ENCODE peak calls at places on chromosome X, in six cellular contexts. V is NCI-H2171; L is H9; P is activated CD8-positive, alpha-beta T cell treated with anti-CD3 and anti-CD28 coated beads, Interleukin-2, amount 10 ng/mL, durations not matched to agents 7 days and 5 days; N is stimulated activated CD8-positive, alpha-beta memory T cell treated with anti-CD3 and anti-CD28 coated beads, Interleukin-15, amount 100 ng/mL, for 48 hours; M is hypothalamus. T is an unnamed sample.
A peak's percentile ranks its signal among the peaks of the same experiment; 100 is the strongest.

GRCh38 chrX:150607200-150607599 is 38.8 kb downstream of the MTM1 start:
- DNase-seq in P (no peak), N (no peak), L (no peak), M (no peak), V (no peak), T (no peak)

GRCh38 chrX:112840382-112841113 is at the start of gene AMOT:
- DNase-seq in M (peak; percentile 72), N (no peak), V (peak; percentile 56), L (peak; percentile 98), P (peak; percentile 56), T (peak; percentile 91)

GRCh38 chrX:71990518-71990917 is 79.9 kb downstream of the NHSL2 start:
- DNase-seq in L (no peak), V (no peak), P (no peak), M (no peak), N (no peak), T (no peak)

GRCh38 chrX:13691845-13692334 is 3.0 kb downstream of the RAB9A start:
- DNase-seq in M (no peak), V (no peak), L (no peak), N (no peak), P (no peak), T (no peak)

GRCh38 chrX:140057001-140057411 is 91.7 kb upstream of the CXorf66 start:
- DNase-seq in V (peak; percentile 4), L (peak; percentile 80), M (peak; percentile 41), N (peak; percentile 41), P (peak; percentile 62), T (peak; percentile 78)

GRCh38 chrX:37802028-37802427 is 22.2 kb downstream of the CYBB start:
- DNase-seq in P (no peak), M (no peak), V (no peak), L (no peak), N (no peak), T (no peak)

GRCh38 chrX:135707880-135708279 is 5.6 kb upstream of the CT45A1 start:
- DNase-seq in M (no peak), P (peak; percentile 44), L (peak; percentile 64), V (no peak), N (peak; percentile 4), T (peak; percentile 84)

GRCh38 chrX:43556207-43556606 is 99.9 kb upstream of the MAOA start:
- DNase-seq in V (no peak), P (no peak), L (no peak), N (no peak), M (no peak), T (no peak)

GRCh38 chrX:46627700-46628405 is 54.3 kb downstream of the CHST7 start:
- DNase-seq in N (no peak), L (no peak), V (no peak), P (no peak), M (no peak), T (no peak)

GRCh38 chrX:110786486-110786885 is 9.1 kb downstream of the CHRDL1 start:
- DNase-seq in V (no peak), L (no peak), M (no peak), P (no peak), N (no peak), T (no peak)

GRCh38 chrX:13048265-13048664 is 3.8 kb upstream of the FAM9C start:
- DNase-seq in P (no peak), V (peak; percentile 52), N (no peak), M (no peak), L (no peak), T (peak; percentile 68)

GRCh38 chrX:18360867-18361266 is 6.4 kb upstream of the SCML2 start:
- DNase-seq in P (no peak), V (no peak), L (no peak), N (no peak), M (no peak), T (no peak)

GRCh38 chrX:16119353-16120220 is 3.8 kb upstream of the GRPR start:
- DNase-seq in M (no peak), V (no peak), P (no peak), N (no peak), L (no peak), T (no peak)

GRCh38 chrX:119693996-119694451 is 1.1 kb upstream of the SEPTIN6 start:
- DNase-seq in M (no peak), N (no peak), P (no peak), V (no peak), L (peak; percentile 52), T (no peak)